ENCODE peak calls at places on chromosomes 11 and 22, in seven cellular contexts. D is ureter, K is lung, Q is NCI-H1105 treated with DMSO at 0.1 percent for 48 hours, T is NB4, Y is progenitor cell of endocrine pancreas, B is BE2C. A is an unnamed sample.

GRCh38 chr11:2215561-2216399 is 44.2 kb upstream of the TH start:
- DNase-seq in D (peak), K (peak), Q (no peak), T (no peak), Y (no peak), B (no peak), A (no peak)

GRCh38 chr22:49583341-49583740 is 244.3 kb downstream of the BRD1 start:
- DNase-seq in D (no peak), K (no peak), Q (no peak), T (no peak), Y (no peak), B (no peak), A (no peak)

GRCh38 chr11:75475767-75476650 is 43.0 kb upstream of the KLHL35 start:
- DNase-seq in D (peak), K (no peak), Q (no peak), T (peak), Y (no peak), B (no peak), A (peak)

GRCh38 chr11:123429336-123429735 is 733 bp upstream of the GRAMD1B start:
- DNase-seq in D (no peak), K (no peak), Q (no peak), T (no peak), Y (no peak), B (no peak), A (peak)

GRCh38 chr22:21074092-21074715 is 28.5 kb downstream of the LRRC74B start:
- DNase-seq in D (no peak), K (no peak), Q (no peak), T (peak), Y (no peak), B (no peak), A (peak)

GRCh38 chr11:106794058-106794457 is 224.2 kb downstream of the GUCY1A2 start:
- DNase-seq in D (no peak), K (no peak), Q (no peak), T (no peak), Y (no peak), B (no peak), A (no peak)

GRCh38 chr11:125951731-125952130 is 5.9 kb downstream of the VSIG10L2 start:
- DNase-seq in D (no peak), K (no peak), Q (no peak), T (no peak), Y (no peak), B (peak), A (no peak)

GRCh38 chr22:37485006-37485713 is 1.0 kb downstream of the MFNG start:
- DNase-seq in D (no peak), K (no peak), Q (no peak), T (no peak), Y (no peak), B (no peak), A (peak)

GRCh38 chr11:14969922-14970323 is 2.2 kb downstream of the CALCA start:
- DNase-seq in D (no peak), K (no peak), Q (no peak), T (peak), Y (peak), B (peak), A (peak)

GRCh38 chr11:45809456-45810395 is 4.8 kb downstream of the SLC35C1 start:
- DNase-seq in D (no peak), K (no peak), Q (no peak), T (peak), Y (no peak), B (no peak), A (no peak)

A was measured in adrenal gland.